ENCODE peak calls at places on chromosome 17, in eight cellular contexts. D is A172, Q is T follicular helper cell, V is fibroblast of the aortic adventitia, O is kidney, K is GDM1, T is NCI-H2107, A is Daoy. U is an unnamed sample.

GRCh38 chr17:58231644-58232043 is 6.7 kb upstream of the LPO start:
- DNase-seq in O (no peak), T (no peak), Q (no peak), D (no peak), A (no peak), K (no peak), V (peak; percentile 40), U (no peak)

GRCh38 chr17:45953561-45953960 is 45.5 kb upstream of the STH start:
- DNase-seq in D (no peak), Q (no peak), O (no peak), K (no peak), T (no peak), V (no peak), A (no peak), U (no peak)

GRCh38 chr17:82055965-82056728 is 4.4 kb downstream of the GPS1 start:
- DNase-seq in Q (no peak), D (no peak), V (no peak), O (peak; percentile 76), A (peak; percentile 5), T (no peak), K (no peak), U (no peak)

GRCh38 chr17:70956731-70957130 is 787.4 kb downstream of the KCNJ2 start:
- DNase-seq in A (no peak), T (no peak), O (no peak), Q (no peak), V (no peak), K (no peak), D (no peak), U (no peak)

GRCh38 chr17:16911141-16911937 is 60.6 kb downstream of the TNFRSF13B start:
- DNase-seq in Q (no peak), D (no peak), K (no peak), O (peak; percentile 43), A (no peak), V (no peak), T (no peak), U (no peak)

GRCh38 chr17:76161619-76162222 is 20.7 kb upstream of the FOXJ1 start:
- DNase-seq in T (no peak), V (no peak), D (no peak), A (no peak), K (no peak), Q (no peak), O (no peak), U (no peak)

GRCh38 chr17:47733414-47734288 is 615 bp downstream of the TBX21 start:
- DNase-seq in A (no peak), D (no peak), V (no peak), Q (no peak), O (no peak), T (no peak), K (no peak), U (no peak)

GRCh38 chr17:68700391-68700790 is 99.2 kb upstream of the FAM20A start:
- DNase-seq in D (no peak), T (no peak), O (no peak), Q (no peak), A (no peak), K (no peak), V (peak; percentile 68), U (no peak)

GRCh38 chr17:56700919-56701420 is 107.5 kb downstream of the NOG start:
- DNase-seq in Q (no peak), O (no peak), D (peak; percentile 84), T (no peak), A (no peak), K (no peak), V (no peak), U (no peak)

GRCh38 chr17:56699186-56699895 is 105.8 kb downstream of the NOG start:
- DNase-seq in A (peak; percentile 92), T (no peak), D (peak; percentile 100), K (no peak), Q (no peak), V (peak; percentile 84), O (peak; percentile 90), U (no peak)

GRCh38 chr17:74754832-74755231 is 6.4 kb downstream of the NHERF1 start:
- DNase-seq in A (no peak), K (no peak), D (no peak), O (no peak), V (no peak), T (no peak), Q (no peak), U (no peak)

GRCh38 chr17:74757502-74757901 is 9.1 kb downstream of the NHERF1 start:
- DNase-seq in T (no peak), D (peak; percentile 66), V (no peak), K (no peak), Q (no peak), O (peak; percentile 73), A (peak; percentile 51), U (no peak)

GRCh38 chr17:205176-205538 is 23.7 kb upstream of the DOC2B start:
- DNase-seq in T (no peak), D (no peak), Q (no peak), O (peak; percentile 59), K (no peak), V (no peak), A (peak; percentile 3), U (no peak)

GRCh38 chr17:28956861-28957260 is 5.5 kb upstream of the PHF12 start:
- DNase-seq in K (no peak), V (no peak), Q (no peak), A (no peak), D (no peak), T (no peak), O (no peak), U (no peak)

GRCh38 chr17:80643700-80644099 is 99.1 kb downstream of the RPTOR start:
- DNase-seq in T (no peak), O (no peak), D (no peak), V (no peak), K (no peak), A (no peak), Q (no peak), U (no peak)

GRCh38 chr17:57949649-57950048 is 5.6 kb downstream of the CUEDC1 start:
- DNase-seq in D (peak; percentile 36), Q (no peak), A (no peak), O (no peak), K (no peak), T (no peak), V (peak; percentile 60), U (no peak)

GRCh38 chr17:45948498-45948880 is 50.6 kb upstream of the STH start:
- DNase-seq in O (no peak), A (no peak), V (peak; percentile 11), D (peak; percentile 54), Q (no peak), T (no peak), K (no peak), U (no peak)

GRCh38 chr17:32878211-32878610 is 1.3 kb upstream of the MYO1D start:
- DNase-seq in V (peak; percentile 65), K (no peak), D (no peak), Q (no peak), A (no peak), O (no peak), T (no peak), U (no peak)

GRCh38 chr17:75658237-75658636 is 8.7 kb downstream of the RECQL5 start:
- DNase-seq in D (no peak), V (no peak), Q (no peak), T (no peak), O (peak; percentile 58), A (no peak), K (no peak), U (no peak)

GRCh38 chr17:72182256-72182890 is 61.6 kb downstream of the SOX9 start:
- DNase-seq in A (no peak), O (no peak), T (no peak), K (no peak), D (no peak), Q (no peak), V (no peak), U (no peak)

GRCh38 chr17:27572665-27573064 is 58.3 kb upstream of the LGALS9 start:
- DNase-seq in V (peak; percentile 29), K (no peak), Q (no peak), D (no peak), A (peak; percentile 61), O (peak; percentile 49), T (no peak), U (no peak)

GRCh38 chr17:78142113-78142861 is 3.9 kb upstream of the C17orf99 start:
- DNase-seq in A (peak; percentile 89), D (peak; percentile 97), Q (no peak), O (peak; percentile 92), K (no peak), V (peak; percentile 42), T (no peak), U (no peak)

GRCh38 chr17:47810200-47810821 is 11.3 kb downstream of the OSBPL7 start:
- DNase-seq in A (peak; percentile 80), T (no peak), O (no peak), K (no peak), Q (no peak), D (peak; percentile 91), V (peak; percentile 85), U (no peak)

GRCh38 chr17:81309140-81309858 is 14.2 kb upstream of the SLC38A10 start:
- DNase-seq in K (peak; percentile 18), Q (no peak), A (peak; percentile 68), T (no peak), V (peak; percentile 72), O (peak; percentile 95), D (peak; percentile 91), U (peak; percentile 95)

GRCh38 chr17:39602533-39603303 is 5.0 kb downstream of the NEUROD2 start:
- DNase-seq in D (no peak), T (no peak), O (no peak), A (no peak), Q (no peak), K (no peak), V (no peak), U (no peak)

GRCh38 chr17:1909985-1910384 is 80.2 kb downstream of the RPA1 start:
- DNase-seq in Q (no peak), K (no peak), T (no peak), A (no peak), V (no peak), D (no peak), O (no peak), U (no peak)

GRCh38 chr17:1312261-1312870 is 32.9 kb downstream of the TRARG1 start:
- DNase-seq in A (peak; percentile 57), Q (no peak), D (no peak), T (no peak), K (no peak), V (no peak), O (no peak), U (no peak)

GRCh38 chr17:28076138-28076537 is 33.7 kb downstream of the NLK start:
- DNase-seq in D (no peak), Q (no peak), O (no peak), V (no peak), T (no peak), A (no peak), K (no peak), U (no peak)

GRCh38 chr17:19248149-19248922 is 11.2 kb downstream of the EPN2 start:
- DNase-seq in K (no peak), A (no peak), O (no peak), V (peak; percentile 24), Q (no peak), T (no peak), D (no peak), U (no peak)

GRCh38 chr17:30520436-30520835 is 43.2 kb downstream of the GOSR1 start:
- DNase-seq in O (no peak), V (peak; percentile 86), D (peak; percentile 41), A (no peak), T (no peak), Q (no peak), K (no peak), U (no peak)

GRCh38 chr17:17989618-17990017 is 17.0 kb downstream of the DRC3 start:
- DNase-seq in V (no peak), Q (no peak), O (no peak), K (no peak), D (no peak), A (no peak), T (no peak), U (no peak)

GRCh38 chr17:69558796-69559195 is 144.3 kb downstream of the MAP2K6 start:
- DNase-seq in T (no peak), K (no peak), A (no peak), V (no peak), D (no peak), O (no peak), Q (no peak), U (no peak)

GRCh38 chr17:20174588-20175265 is 165.6 kb downstream of the SPECC1 start:
- DNase-seq in K (no peak), D (peak; percentile 88), Q (no peak), O (no peak), A (peak; percentile 85), T (no peak), V (peak; percentile 29), U (no peak)

GRCh38 chr17:511001-511690 is 158.5 kb upstream of the RPH3AL start:
- DNase-seq in T (no peak), O (no peak), A (no peak), Q (no peak), V (peak; percentile 81), K (no peak), D (peak; percentile 40), U (no peak)